ENCODE peak calls at places on chromosomes 11 and 22, in four cellular contexts. H is cardiac muscle cell, N is aorta, V is IMR-90. Y is an unnamed sample.

GRCh38 chr11:2133481-2134021 is 5.6 kb downstream of the IGF2 start:
- DNase-seq in H (no peak), N (peak; percentile 59), V (no peak), Y (peak; percentile 59)

GRCh38 chr22:17772963-17773605 is 1.2 kb downstream of the BID start:
- DNase-seq in H (peak; percentile 37), N (no peak), V (peak; percentile 56), Y (no peak)

GRCh38 chr11:61999141-61999975 is 31.9 kb upstream of the FTH1 start:
- DNase-seq in H (peak; percentile 27), N (peak; percentile 41), V (no peak), Y (no peak)

GRCh38 chr11:1034456-1035295 is 1.8 kb downstream of the MUC6 start:
- DNase-seq in H (no peak), N (no peak), V (no peak), Y (no peak)

GRCh38 chr11:64334764-64335741 is 5.0 kb upstream of the CCDC88B start:
- DNase-seq in H (peak; percentile 81), N (no peak), V (peak; percentile 96), Y (peak; percentile 81)

GRCh38 chr11:5992604-5993251 is 5.9 kb upstream of the OR52L1 start:
- DNase-seq in H (peak; percentile 16), N (no peak), V (peak; percentile 7), Y (no peak)

GRCh38 chr11:116972692-116973091 is 125.5 kb downstream of the SIK3 start:
- DNase-seq in H (no peak), N (no peak), V (no peak), Y (no peak)

GRCh38 chr22:44891791-44892190 is 118.0 kb downstream of the PHF21B start:
- DNase-seq in H (no peak), N (peak; percentile 42), V (no peak), Y (no peak)

GRCh38 chr11:34427171-34427805 is 11.4 kb upstream of the CAT start:
- DNase-seq in H (peak; percentile 85), N (no peak), V (peak; percentile 72), Y (no peak)

GRCh38 chr11:93986716-93987115 is 34.4 kb upstream of the HEPHL1 start:
- DNase-seq in H (peak; percentile 41), N (no peak), V (peak; percentile 10), Y (no peak)

GRCh38 chr11:62909107-62909894 is 11.9 kb downstream of the CHRM1 start:
- DNase-seq in H (peak; percentile 85), N (peak; percentile 83), V (peak; percentile 73), Y (peak; percentile 68)

GRCh38 chr11:43689167-43689566 is 8.6 kb downstream of the HSD17B12 start:
- DNase-seq in H (no peak), N (no peak), V (no peak), Y (no peak)

GRCh38 chr11:43687120-43687791 is 6.7 kb downstream of the HSD17B12 start:
- DNase-seq in H (peak; percentile 87), N (no peak), V (peak; percentile 19), Y (no peak)

GRCh38 chr11:43686207-43686606 is 5.7 kb downstream of the HSD17B12 start:
- DNase-seq in H (peak; percentile 24), N (no peak), V (no peak), Y (no peak)

GRCh38 chr11:43681543-43681942 is 1.0 kb downstream of the HSD17B12 start:
- DNase-seq in H (peak; percentile 26), N (no peak), V (peak; percentile 30), Y (no peak)

GRCh38 chr11:43685483-43685882 is 4.9 kb downstream of the HSD17B12 start:
- DNase-seq in H (peak; percentile 8), N (no peak), V (no peak), Y (no peak)
- H3K4me1 ChIP-seq in H (peaks cover 40% of the 10 kb centered on the region), N (peaks cover 10% of the 10 kb centered on the region), V (peaks cover 1% of the 10 kb centered on the region), Y (peaks cover 82% of the 10 kb centered on the region)

DNA sequence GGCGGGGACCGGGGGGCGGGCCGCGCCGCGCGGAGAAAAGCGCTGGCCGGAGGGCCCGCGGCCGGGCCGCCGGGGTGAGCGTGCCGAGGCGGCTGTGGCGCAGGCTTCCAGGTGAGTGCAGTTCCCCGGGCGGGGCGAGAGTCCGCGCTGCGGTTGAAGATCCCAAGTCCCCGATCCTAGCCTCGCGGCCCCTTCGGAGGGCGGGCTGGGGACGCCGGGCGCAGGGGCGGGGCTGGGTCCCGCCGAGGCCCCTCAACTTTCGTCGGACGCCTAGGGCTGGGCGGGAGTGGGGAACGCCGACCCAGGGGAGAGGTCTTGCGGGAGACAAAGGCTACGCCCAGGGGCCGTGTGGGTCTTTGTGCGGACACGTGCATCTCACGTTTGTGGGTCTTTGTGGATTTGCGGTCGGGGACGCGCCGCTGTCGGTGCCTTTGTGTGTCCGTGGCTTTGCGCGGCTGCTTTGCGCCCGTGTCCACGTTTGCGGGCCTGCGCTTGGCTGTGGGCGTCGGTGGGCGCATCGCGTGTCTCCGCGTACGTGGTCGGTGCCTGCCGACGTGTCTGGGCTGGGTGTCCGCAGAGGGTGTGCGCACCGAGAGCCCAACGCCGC is at the start of gene TSKU:
- DNase-seq in H (no peak), N (no peak), V (no peak), Y (no peak)
- H3K4me1 ChIP-seq in H (peaks cover 14% of the 10 kb centered on the region), N (no peaks in the 10 kb centered on the region), V (peaks cover 27% of the 10 kb centered on the region), Y (peaks cover 25% of the 10 kb centered on the region)

GRCh38 chr11:68840661-68841653 is 759 bp downstream of the CPT1A start:
- DNase-seq in H (peak; percentile 66), N (peak; percentile 88), V (peak; percentile 31), Y (peak; percentile 94)
- H3K4me1 ChIP-seq in H (peaks cover 19% of the 10 kb centered on the region), N (no peaks in the 10 kb centered on the region), V (peaks cover 24% of the 10 kb centered on the region), Y (peaks cover 69% of the 10 kb centered on the region)

GRCh38 chr11:44868455-44869421 is 81.9 kb downstream of the TP53I11 start:
- DNase-seq in H (no peak), N (no peak), V (no peak), Y (no peak)

GRCh38 chr11:44868021-44868420 is 82.7 kb downstream of the TP53I11 start:
- DNase-seq in H (no peak), N (no peak), V (no peak), Y (no peak)

GRCh38 chr11:44863231-44863630 is 87.5 kb downstream of the TP53I11 start:
- DNase-seq in H (no peak), N (no peak), V (no peak), Y (peak; percentile 43)

GRCh38 chr11:44865866-44866272 is 84.8 kb downstream of the TP53I11 start:
- DNase-seq in H (no peak), N (no peak), V (no peak), Y (no peak)

GRCh38 chr11:44866301-44866700 is 84.4 kb downstream of the TP53I11 start:
- DNase-seq in H (no peak), N (no peak), V (no peak), Y (no peak)
- H3K4me1 ChIP-seq in H (peaks cover 6% of the 10 kb centered on the region), N (no peaks in the 10 kb centered on the region), V (peaks cover 23% of the 10 kb centered on the region), Y (peaks cover 8% of the 10 kb centered on the region)

Y was measured in left lung.